ENCODE peak calls at places on chromosomes 6 and 20, in five cellular contexts. X is cardiac fibroblast; H is EL; M is effector CD4-positive, alpha-beta T cell; T is GM13977. B is an unnamed sample.

GRCh38 chr20:31707258-31707615 is 15.4 kb downstream of the BCL2L1 start:
- DNase-seq in X (no peak), H (no peak), M (no peak), T (no peak), B (no peak)

GRCh38 chr6:163195721-163196691 is 218.5 kb upstream of the QKI start:
- DNase-seq in X (no peak), H (no peak), M (no peak), T (no peak), B (no peak)

GRCh38 chr6:154543638-154544037 is 33.2 kb upstream of the CNKSR3 start:
- DNase-seq in X (no peak), H (no peak), M (no peak), T (no peak), B (no peak)

GRCh38 chr6:5851261-5851757 is 155.4 kb downstream of the NRN1 start:
- DNase-seq in X (peak; percentile 8), H (no peak), M (peak; percentile 57), T (peak; percentile 68), B (peak; percentile 64)

GRCh38 chr20:17841751-17842191 is 126.8 kb downstream of the SNX5 start:
- DNase-seq in X (peak; percentile 63), H (peak; percentile 57), M (no peak), T (no peak), B (no peak)

GRCh38 chr20:44495257-44495656 is 19.6 kb downstream of the TTPAL start:
- DNase-seq in X (peak; percentile 97), H (peak; percentile 72), M (no peak), T (no peak), B (no peak)

GRCh38 chr20:59141818-59142581 is 21.6 kb upstream of the ZNF831 start:
- DNase-seq in X (peak; percentile 2), H (peak; percentile 9), M (no peak), T (no peak), B (no peak)

GRCh38 chr20:17646901-17647301 is 35.1 kb downstream of the RRBP1 start:
- DNase-seq in X (no peak), H (no peak), M (no peak), T (no peak), B (no peak)

GRCh38 chr6:1335367-1336037 is 23.6 kb downstream of the FOXQ1 start:
- DNase-seq in X (peak; percentile 70), H (peak; percentile 89), M (no peak), T (no peak), B (no peak)

GRCh38 chr6:33702345-33702977 is 9.0 kb downstream of the UQCC2 start:
- DNase-seq in X (peak; percentile 76), H (peak; percentile 69), M (no peak), T (no peak), B (peak; percentile 67)

GRCh38 chr20:15440249-15440820 is 1102.9 kb upstream of the FLRT3 start:
- DNase-seq in X (no peak), H (no peak), M (no peak), T (no peak), B (peak; percentile 40)

GRCh38 chr6:141313986-141314385 is 818.7 kb upstream of the GJE1 start:
- DNase-seq in X (no peak), H (no peak), M (no peak), T (no peak), B (no peak)

GRCh38 chr6:32192608-32193039 is at the start of gene GPSM3:
- DNase-seq in X (peak; percentile 37), H (peak; percentile 58), M (peak; percentile 39), T (no peak), B (peak; percentile 79)

GRCh38 chr20:52801628-52802006 is 170.5 kb upstream of the TSHZ2 start:
- DNase-seq in X (no peak), H (no peak), M (no peak), T (no peak), B (no peak)

GRCh38 chr6:27250955-27251671 is 3.6 kb downstream of the PRSS16 start:
- DNase-seq in X (peak; percentile 19), H (peak; percentile 67), M (peak; percentile 12), T (peak; percentile 86), B (peak; percentile 91)

GRCh38 chr6:37684801-37685200 is 12.9 kb downstream of the MDGA1 start:
- DNase-seq in X (no peak), H (no peak), M (no peak), T (no peak), B (no peak)

GRCh38 chr6:143399176-143399575 is 51.3 kb downstream of the ADAT2 start:
- DNase-seq in X (peak; percentile 33), H (no peak), M (no peak), T (no peak), B (no peak)

GRCh38 chr6:35296931-35297330 is 687 bp upstream of the DEF6 start:
- DNase-seq in X (no peak), H (no peak), M (no peak), T (no peak), B (no peak)

GRCh38 chr6:83758533-83758932 is 49.6 kb upstream of the SNAP91 start:
- DNase-seq in X (no peak), H (peak; percentile 2), M (no peak), T (no peak), B (no peak)

GRCh38 chr6:72788188-72788587 is 166.3 kb downstream of the KCNQ5 start:
- DNase-seq in X (peak; percentile 66), H (peak; percentile 81), M (no peak), T (no peak), B (no peak)

GRCh38 chr6:34771727-34772126 is 14.4 kb downstream of the SNRPC start:
- DNase-seq in X (peak; percentile 67), H (peak; percentile 81), M (no peak), T (no peak), B (no peak)

GRCh38 chr6:49839957-49840356 is 26.4 kb downstream of the CRISP1 start:
- DNase-seq in X (no peak), H (no peak), M (no peak), T (no peak), B (no peak)

GRCh38 chr6:139680819-139681218 is 306.4 kb upstream of the CITED2 start:
- DNase-seq in X (peak; percentile 16), H (no peak), M (no peak), T (no peak), B (no peak)

GRCh38 chr6:136725124-136725523 is 67.2 kb downstream of the MAP3K5 start:
- DNase-seq in X (no peak), H (no peak), M (no peak), T (no peak), B (no peak)

GRCh38 chr6:55578537-55579363 is at the start of gene HMGCLL1:
- DNase-seq in X (no peak), H (peak; percentile 3), M (no peak), T (no peak), B (no peak)

GRCh38 chr6:49516147-49516505 is 16.4 kb downstream of the GLYATL3 start:
- DNase-seq in X (no peak), H (no peak), M (no peak), T (no peak), B (no peak)

GRCh38 chr6:121806116-121806515 is 370.7 kb downstream of the GJA1 start:
- DNase-seq in X (no peak), H (no peak), M (no peak), T (no peak), B (no peak)

GRCh38 chr6:156655267-156655918 is 121.8 kb upstream of the ARID1B start:
- DNase-seq in X (no peak), H (no peak), M (no peak), T (no peak), B (no peak)

GRCh38 chr6:131107166-131107565 is 28.1 kb upstream of the AKAP7 start:
- DNase-seq in X (peak; percentile 54), H (peak; percentile 84), M (no peak), T (no peak), B (no peak)

GRCh38 chr6:138815797-138816528 is 20.1 kb downstream of the ECT2L start:
- DNase-seq in X (peak; percentile 82), H (peak; percentile 71), M (no peak), T (peak; percentile 59), B (peak; percentile 72)

GRCh38 chr20:34190679-34191090 is 50.5 kb upstream of the ASIP start:
- DNase-seq in X (peak; percentile 90), H (peak; percentile 84), M (no peak), T (peak; percentile 67), B (peak; percentile 59)

GRCh38 chr20:34316191-34316814 is 13.1 kb upstream of the AHCY start:
- DNase-seq in X (peak; percentile 69), H (peak; percentile 88), M (no peak), T (no peak), B (no peak)

GRCh38 chr6:111631930-111632460 is 26.3 kb upstream of the TRAF3IP2 start:
- DNase-seq in X (no peak), H (no peak), M (no peak), T (no peak), B (no peak)

GRCh38 chr6:40779399-40779798 is 192.2 kb upstream of the LRFN2 start:
- DNase-seq in X (peak; percentile 35), H (peak; percentile 93), M (no peak), T (no peak), B (no peak)

GRCh38 chr6:155143610-155144106 is 120.2 kb upstream of the CLDN20 start:
- DNase-seq in X (peak; percentile 45), H (no peak), M (no peak), T (no peak), B (no peak)

GRCh38 chr6:64477311-64477850 is 841.8 kb downstream of the PHF3 start:
- DNase-seq in X (peak; percentile 13), H (no peak), M (no peak), T (no peak), B (no peak)

B was measured in GM12865.